ENCODE peak calls at places on chromosomes 16 and 17, in five cellular contexts. One of them, this sample, is unnamed.
A peak's percentile ranks its signal among the peaks of the same experiment; 100 is the strongest.

GRCh38 chr17:75764711-75765421 is at the start of gene GALK1:
- DNase-seq in sigmoid colon: peak; percentile 89
- DNase-seq in right lobe of liver: peak; percentile 84
- DNase-seq in heart left ventricle: peak; percentile 82
- DNase-seq in testis: peak; percentile 82
- DNase-seq in this sample: peak; percentile 93

GRCh38 chr17:61064087-61064951 is 335.3 kb upstream of the TBX2 start:
- DNase-seq in sigmoid colon: no peak
- DNase-seq in right lobe of liver: no peak
- DNase-seq in heart left ventricle: no peak
- DNase-seq in testis: no peak
- DNase-seq in this sample: no peak

GRCh38 chr16:3819741-3820724 is 60.5 kb downstream of the CREBBP start:
- DNase-seq in sigmoid colon: no peak
- DNase-seq in testis: peak; percentile 47
- DNase-seq in heart left ventricle: peak; percentile 44
- DNase-seq in right lobe of liver: peak; percentile 59
- DNase-seq in this sample: no peak

GRCh38 chr17:55660171-55660886 is 62.3 kb downstream of the TMEM100 start:
- DNase-seq in sigmoid colon: no peak
- DNase-seq in testis: no peak
- DNase-seq in heart left ventricle: no peak
- DNase-seq in right lobe of liver: peak; percentile 56
- DNase-seq in this sample: no peak

GRCh38 chr16:81035975-81036750 is 521 bp downstream of the ATMIN start:
- DNase-seq in heart left ventricle: peak; percentile 23
- DNase-seq in testis: peak; percentile 40
- DNase-seq in sigmoid colon: peak; percentile 72
- DNase-seq in right lobe of liver: peak; percentile 55
- DNase-seq in this sample: peak; percentile 52

GRCh38 chr17:67123692-67124091 is 79.3 kb downstream of the CACNG1 start:
- DNase-seq in sigmoid colon: no peak
- DNase-seq in heart left ventricle: no peak
- DNase-seq in testis: no peak
- DNase-seq in right lobe of liver: no peak
- DNase-seq in this sample: no peak

GRCh38 chr17:42120161-42121065 is 754 bp downstream of the KAT2A start:
- DNase-seq in testis: no peak
- DNase-seq in sigmoid colon: no peak
- DNase-seq in heart left ventricle: no peak
- DNase-seq in right lobe of liver: peak; percentile 55
- DNase-seq in this sample: no peak

GRCh38 chr16:69404275-69404805 is 18.5 kb upstream of the TERF2 start:
- DNase-seq in testis: peak; percentile 53
- DNase-seq in right lobe of liver: no peak
- DNase-seq in heart left ventricle: no peak
- DNase-seq in sigmoid colon: no peak
- DNase-seq in this sample: no peak

GRCh38 chr16:70588565-70588964 is 57.8 kb upstream of the IL34 start:
- DNase-seq in testis: no peak
- DNase-seq in right lobe of liver: no peak
- DNase-seq in heart left ventricle: no peak
- DNase-seq in sigmoid colon: no peak
- DNase-seq in this sample: no peak

GRCh38 chr17:71530227-71530626 is 590.6 kb upstream of the SOX9 start:
- DNase-seq in heart left ventricle: no peak
- DNase-seq in testis: no peak
- DNase-seq in sigmoid colon: no peak
- DNase-seq in right lobe of liver: no peak
- DNase-seq in this sample: no peak

GRCh38 chr16:48067388-48067787 is 88.4 kb downstream of the ABCC12 start:
- DNase-seq in heart left ventricle: no peak
- DNase-seq in right lobe of liver: no peak
- DNase-seq in sigmoid colon: no peak
- DNase-seq in testis: no peak
- DNase-seq in this sample: no peak

GRCh38 chr16:73890524-73891500 is 405.8 kb upstream of the PSMD7 start:
- DNase-seq in right lobe of liver: no peak
- DNase-seq in testis: no peak
- DNase-seq in sigmoid colon: peak; percentile 74
- DNase-seq in heart left ventricle: no peak
- DNase-seq in this sample: no peak

GRCh38 chr17:27603870-27604794 is 26.9 kb upstream of the LGALS9 start:
- DNase-seq in right lobe of liver: no peak
- DNase-seq in testis: no peak
- DNase-seq in sigmoid colon: no peak
- DNase-seq in heart left ventricle: no peak
- DNase-seq in this sample: no peak

GRCh38 chr16:58127634-58128033 is 1.5 kb downstream of the CFAP20 start:
- DNase-seq in testis: no peak
- DNase-seq in sigmoid colon: no peak
- DNase-seq in heart left ventricle: no peak
- DNase-seq in right lobe of liver: no peak
- DNase-seq in this sample: no peak

GRCh38 chr17:79005063-79005861 is 4.3 kb downstream of the CANT1 start:
- DNase-seq in sigmoid colon: peak; percentile 54
- DNase-seq in right lobe of liver: peak; percentile 39
- DNase-seq in heart left ventricle: no peak
- DNase-seq in testis: peak; percentile 15
- DNase-seq in this sample: no peak

GRCh38 chr17:42283241-42284019 is 4.9 kb upstream of the STAT5A start:
- DNase-seq in right lobe of liver: peak; percentile 30
- DNase-seq in sigmoid colon: peak; percentile 48
- DNase-seq in heart left ventricle: peak; percentile 7
- DNase-seq in testis: peak; percentile 7
- DNase-seq in this sample: no peak

GRCh38 chr17:57097832-57098421 is 12.9 kb downstream of the AKAP1 start:
- DNase-seq in right lobe of liver: no peak
- DNase-seq in heart left ventricle: peak; percentile 52
- DNase-seq in sigmoid colon: peak; percentile 86
- DNase-seq in testis: no peak
- DNase-seq in this sample: no peak

GRCh38 chr17:10115536-10115932 is 82.9 kb downstream of the GAS7 start:
- DNase-seq in sigmoid colon: no peak
- DNase-seq in heart left ventricle: no peak
- DNase-seq in right lobe of liver: no peak
- DNase-seq in testis: no peak
- DNase-seq in this sample: no peak

GRCh38 chr17:30021708-30022317 is 80.4 kb downstream of the EFCAB5 start:
- DNase-seq in testis: peak; percentile 34
- DNase-seq in heart left ventricle: no peak
- DNase-seq in right lobe of liver: no peak
- DNase-seq in sigmoid colon: no peak
- DNase-seq in this sample: peak; percentile 10

GRCh38 chr17:2054740-2055493 is at the start of gene HIC1:
- DNase-seq in heart left ventricle: peak; percentile 84
- DNase-seq in sigmoid colon: peak; percentile 91
- DNase-seq in right lobe of liver: peak; percentile 77
- DNase-seq in testis: peak; percentile 84
- DNase-seq in this sample: peak; percentile 82
- TF ChIP-seq POLR2A in heart left ventricle: no peak
- TF ChIP-seq POLR2A in sigmoid colon: peak; percentile 49
- TF ChIP-seq POLR2A in right lobe of liver: peak; percentile 64
- TF ChIP-seq POLR2A in testis: peak; percentile 16
- TF ChIP-seq POLR2A in this sample: peak; percentile 74

DNA sequence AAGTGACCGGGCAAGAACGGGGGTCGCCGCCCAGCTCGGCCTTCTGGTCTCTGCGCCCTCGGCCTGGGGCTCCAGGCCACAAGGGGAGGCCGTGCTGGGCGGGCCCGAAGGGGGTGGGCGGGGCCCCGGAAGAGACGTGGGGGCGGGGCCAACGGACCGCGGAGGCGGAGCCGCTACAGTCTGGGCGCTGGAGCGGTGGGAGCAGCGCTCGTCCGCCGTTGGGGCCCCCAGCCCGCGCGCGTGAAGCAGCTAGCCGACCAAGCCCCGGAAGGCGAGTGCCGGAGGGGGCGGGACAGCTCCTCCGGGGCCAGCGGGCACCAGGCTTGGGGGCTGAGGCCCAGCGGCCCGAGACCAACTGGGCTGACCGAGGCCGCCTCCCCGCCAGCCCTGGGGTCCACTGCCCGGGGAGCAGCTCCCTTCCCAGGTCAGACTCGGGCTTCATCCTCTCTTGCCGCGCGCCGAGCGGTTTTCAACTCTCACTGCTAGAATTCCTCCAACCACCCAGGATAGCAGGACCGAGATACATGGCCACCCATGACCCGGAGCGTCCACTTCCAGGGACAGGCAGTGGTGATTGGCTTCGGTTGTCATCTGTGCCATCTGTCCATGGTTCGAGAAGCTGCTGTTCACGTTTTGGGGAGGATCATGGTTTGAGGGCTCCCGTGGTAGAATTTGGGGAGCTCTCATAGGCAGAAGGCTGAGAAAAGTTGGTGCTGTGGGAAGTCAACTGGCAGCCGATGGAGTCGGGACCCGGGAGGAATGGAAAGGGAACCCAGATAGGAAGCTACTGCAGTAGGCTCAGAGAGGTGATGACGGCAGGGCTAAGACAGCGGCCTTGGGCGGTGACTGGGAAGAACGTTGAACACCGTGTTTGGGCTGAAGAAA is 44.6 kb upstream of the LCMT1 start:
- DNase-seq in heart left ventricle: peak; percentile 91
- DNase-seq in sigmoid colon: peak; percentile 90
- DNase-seq in right lobe of liver: peak; percentile 87
- DNase-seq in testis: peak; percentile 92
- DNase-seq in this sample: peak; percentile 92
- TF ChIP-seq POLR2A in heart left ventricle: peak; percentile 46
- TF ChIP-seq POLR2A in sigmoid colon: peak; percentile 69
- TF ChIP-seq POLR2A in right lobe of liver: peak; percentile 86
- TF ChIP-seq POLR2A in testis: peak; percentile 76
- TF ChIP-seq POLR2A in this sample: no peak

DNA sequence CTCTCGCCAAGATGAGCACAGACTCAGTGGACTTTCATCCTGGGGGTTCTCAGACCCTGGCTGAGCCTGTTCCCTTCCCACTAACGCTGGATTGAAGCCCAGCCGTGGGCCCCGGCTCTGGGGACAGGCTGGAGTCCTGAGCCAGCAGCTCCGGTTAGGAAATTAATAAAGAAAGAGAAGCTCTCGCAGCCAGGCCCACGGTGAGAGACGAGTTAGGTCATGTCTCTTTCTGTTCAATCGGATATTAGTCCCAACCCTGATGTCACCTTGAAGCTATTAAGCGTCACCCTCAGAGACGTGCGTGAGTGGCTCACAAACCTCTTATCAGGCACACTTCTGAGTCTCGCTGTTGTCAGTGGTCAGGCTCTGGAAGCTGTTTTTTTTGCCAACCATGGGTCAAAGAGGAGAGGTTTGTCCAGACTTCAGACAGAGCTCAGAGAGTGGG is 27.0 kb downstream of the MEOX1 start:
- DNase-seq in right lobe of liver: peak; percentile 63
- DNase-seq in heart left ventricle: peak; percentile 68
- DNase-seq in sigmoid colon: no peak
- DNase-seq in testis: no peak
- DNase-seq in this sample: no peak
- TF ChIP-seq POLR2A in right lobe of liver: no peak
- TF ChIP-seq POLR2A in heart left ventricle: no peak
- TF ChIP-seq POLR2A in sigmoid colon: no peak
- TF ChIP-seq POLR2A in testis: no peak
- TF ChIP-seq POLR2A in this sample: no peak

GRCh38 chr16:68259421-68259820 is 4.9 kb upstream of the SLC7A6 start:
- DNase-seq in sigmoid colon: no peak
- DNase-seq in right lobe of liver: no peak
- DNase-seq in heart left ventricle: no peak
- DNase-seq in testis: no peak
- DNase-seq in this sample: no peak

GRCh38 chr16:68267612-68268405 is 3.5 kb downstream of the SLC7A6 start:
- DNase-seq in right lobe of liver: no peak
- DNase-seq in testis: no peak
- DNase-seq in heart left ventricle: no peak
- DNase-seq in sigmoid colon: no peak
- DNase-seq in this sample: no peak

GRCh38 chr16:68263559-68264127 is 683 bp upstream of the SLC7A6 start:
- DNase-seq in right lobe of liver: no peak
- DNase-seq in testis: no peak
- DNase-seq in heart left ventricle: no peak
- DNase-seq in sigmoid colon: no peak
- DNase-seq in this sample: no peak

GRCh38 chr16:68265078-68265925 is 976 bp downstream of the SLC7A6 start:
- DNase-seq in right lobe of liver: no peak
- DNase-seq in heart left ventricle: peak; percentile 59
- DNase-seq in testis: peak; percentile 59
- DNase-seq in sigmoid colon: peak; percentile 87
- DNase-seq in this sample: no peak

DNA sequence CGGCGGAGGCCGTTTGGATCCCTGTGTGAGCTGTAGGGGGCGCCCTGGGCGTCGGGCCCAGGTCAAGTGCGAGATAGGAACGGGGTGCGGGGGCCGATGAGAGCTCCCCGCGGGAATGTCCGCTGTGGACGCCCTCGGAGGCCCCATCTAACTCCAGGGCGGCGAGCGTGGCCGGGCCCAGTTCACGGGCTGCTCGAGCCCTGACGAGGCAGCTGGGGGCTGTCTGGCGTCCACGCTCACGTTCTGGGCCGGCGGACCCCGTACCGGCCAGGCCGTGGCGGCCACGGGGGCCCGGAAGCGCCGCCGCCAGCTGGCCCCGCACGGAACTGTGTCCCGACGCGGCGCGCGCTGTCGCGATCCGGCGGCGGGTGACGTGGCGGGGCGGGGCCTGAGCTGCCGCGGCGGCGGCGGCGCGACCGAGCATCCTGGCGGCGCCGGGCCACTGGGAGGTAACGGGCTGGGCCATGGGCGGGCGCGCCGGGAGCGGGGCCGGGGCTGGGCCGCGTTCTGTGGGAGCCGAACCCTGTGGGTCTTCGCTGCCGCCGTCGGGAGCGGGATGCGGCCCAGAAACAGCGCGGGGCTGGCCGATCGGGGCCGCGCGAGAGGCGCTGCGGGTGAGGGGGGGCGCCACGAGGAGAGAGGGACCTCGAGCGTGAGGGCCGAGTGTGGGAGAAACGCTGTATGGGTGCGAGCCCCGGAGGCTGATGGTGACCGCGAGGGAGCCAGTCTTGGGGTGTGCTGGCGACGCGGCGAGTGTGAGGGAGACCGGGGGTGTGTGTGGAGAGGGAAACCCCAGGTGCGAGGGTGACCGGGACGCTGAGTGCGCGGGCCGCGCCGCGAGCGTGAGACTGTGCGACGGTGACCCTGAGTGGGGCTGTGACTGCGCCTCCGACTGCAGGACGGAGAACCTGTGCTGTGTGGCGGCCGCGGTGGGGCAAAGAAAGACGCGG is at the start of gene SLC7A6:
- DNase-seq in sigmoid colon: peak; percentile 85
- DNase-seq in right lobe of liver: peak; percentile 75
- DNase-seq in testis: peak; percentile 89
- DNase-seq in heart left ventricle: peak; percentile 84
- DNase-seq in this sample: peak; percentile 88
- TF ChIP-seq POLR2A in sigmoid colon: no peak
- TF ChIP-seq POLR2A in right lobe of liver: peak; percentile 70
- TF ChIP-seq POLR2A in testis: no peak
- TF ChIP-seq POLR2A in heart left ventricle: peak; percentile 73
- TF ChIP-seq POLR2A in this sample: no peak

GRCh38 chr16:11561856-11562255 is 24.9 kb downstream of the LITAF start:
- DNase-seq in testis: no peak
- DNase-seq in heart left ventricle: no peak
- DNase-seq in sigmoid colon: no peak
- DNase-seq in right lobe of liver: no peak
- DNase-seq in this sample: no peak
- TF ChIP-seq POLR2A in testis: no peak
- TF ChIP-seq POLR2A in heart left ventricle: no peak
- TF ChIP-seq POLR2A in sigmoid colon: no peak
- TF ChIP-seq POLR2A in right lobe of liver: no peak
- TF ChIP-seq POLR2A in this sample: no peak

GRCh38 chr16:30757316-30757715 is 4.5 kb downstream of the CFAP119 start:
- DNase-seq in sigmoid colon: peak; percentile 56
- DNase-seq in heart left ventricle: no peak
- DNase-seq in right lobe of liver: no peak
- DNase-seq in testis: peak; percentile 61
- DNase-seq in this sample: no peak
- TF ChIP-seq POLR2A in sigmoid colon: no peak
- TF ChIP-seq POLR2A in heart left ventricle: no peak
- TF ChIP-seq POLR2A in right lobe of liver: no peak
- TF ChIP-seq POLR2A in testis: no peak
- TF ChIP-seq POLR2A in this sample: no peak